ENCODE peak calls at places on chromosomes 6 and 20, in seven cellular contexts. One of them, this sample, is unnamed.
A peak's percentile ranks its signal among the peaks of the same experiment; 100 is the strongest.

GRCh38 chr6:128557086-128557485 is 36.7 kb upstream of the PTPRK start:
- DNase-seq in adipocyte: no peak
- DNase-seq in fibroblast of lung: no peak
- DNase-seq in EL: no peak
- DNase-seq in GM10248: no peak
- DNase-seq in GM12865: no peak
- DNase-seq in cardiac fibroblast: peak; percentile 44
- DNase-seq in this sample: no peak

GRCh38 chr6:137495652-137496391 is 1.6 kb upstream of the OLIG3 start:
- DNase-seq in adipocyte: no peak
- DNase-seq in fibroblast of lung: no peak
- DNase-seq in EL: no peak
- DNase-seq in GM10248: no peak
- DNase-seq in GM12865: no peak
- DNase-seq in cardiac fibroblast: no peak
- DNase-seq in this sample: no peak

GRCh38 chr20:57361517-57361916 is 10.5 kb downstream of the RAE1 start:
- DNase-seq in adipocyte: peak; percentile 54
- DNase-seq in fibroblast of lung: peak; percentile 81
- DNase-seq in EL: peak; percentile 90
- DNase-seq in GM10248: no peak
- DNase-seq in GM12865: no peak
- DNase-seq in cardiac fibroblast: peak; percentile 71
- DNase-seq in this sample: no peak

GRCh38 chr6:169845426-169846285 is 94.2 kb downstream of the ERMARD start:
- DNase-seq in adipocyte: no peak
- DNase-seq in fibroblast of lung: no peak
- DNase-seq in EL: no peak
- DNase-seq in GM10248: no peak
- DNase-seq in GM12865: no peak
- DNase-seq in cardiac fibroblast: no peak
- DNase-seq in this sample: no peak

GRCh38 chr6:28225056-28225834 is at the start of gene ZSCAN9:
- DNase-seq in adipocyte: peak; percentile 91
- DNase-seq in fibroblast of lung: peak; percentile 88
- DNase-seq in EL: peak; percentile 93
- DNase-seq in GM10248: peak; percentile 80
- DNase-seq in GM12865: peak; percentile 93
- DNase-seq in cardiac fibroblast: peak; percentile 92
- DNase-seq in this sample: no peak

GRCh38 chr6:88702956-88703556 is 260.4 kb downstream of the RNGTT start:
- DNase-seq in adipocyte: no peak
- DNase-seq in fibroblast of lung: no peak
- DNase-seq in EL: no peak
- DNase-seq in GM10248: no peak
- DNase-seq in GM12865: no peak
- DNase-seq in cardiac fibroblast: no peak
- DNase-seq in this sample: no peak

GRCh38 chr20:63453029-63453523 is 19.4 kb downstream of the KCNQ2 start:
- DNase-seq in adipocyte: no peak
- DNase-seq in fibroblast of lung: no peak
- DNase-seq in EL: no peak
- DNase-seq in GM10248: peak; percentile 57
- DNase-seq in GM12865: peak; percentile 9
- DNase-seq in cardiac fibroblast: peak; percentile 4
- DNase-seq in this sample: no peak

GRCh38 chr6:136037885-136038460 is 186.5 kb downstream of the PDE7B start:
- DNase-seq in adipocyte: peak; percentile 75
- DNase-seq in fibroblast of lung: peak; percentile 81
- DNase-seq in EL: peak; percentile 34
- DNase-seq in GM10248: no peak
- DNase-seq in GM12865: no peak
- DNase-seq in cardiac fibroblast: peak; percentile 79
- DNase-seq in this sample: no peak

GRCh38 chr6:31880616-31881015 is 1.8 kb upstream of the SLC44A4 start:
- DNase-seq in adipocyte: no peak
- DNase-seq in fibroblast of lung: no peak
- DNase-seq in EL: no peak
- DNase-seq in GM10248: no peak
- DNase-seq in GM12865: no peak
- DNase-seq in cardiac fibroblast: no peak
- DNase-seq in this sample: no peak

GRCh38 chr20:58942549-58942948 is 38.5 kb upstream of the NELFCD start:
- DNase-seq in adipocyte: peak; percentile 17
- DNase-seq in fibroblast of lung: peak; percentile 34
- DNase-seq in EL: no peak
- DNase-seq in GM10248: no peak
- DNase-seq in GM12865: no peak
- DNase-seq in cardiac fibroblast: no peak
- DNase-seq in this sample: no peak

GRCh38 chr6:166556871-166557322 is 29.6 kb downstream of the RAMACL start:
- DNase-seq in adipocyte: peak; percentile 49
- DNase-seq in fibroblast of lung: peak; percentile 92
- DNase-seq in EL: peak; percentile 87
- DNase-seq in GM10248: no peak
- DNase-seq in GM12865: no peak
- DNase-seq in cardiac fibroblast: peak; percentile 98
- DNase-seq in this sample: no peak

GRCh38 chr6:27230758-27231111 is 16.8 kb upstream of the PRSS16 start:
- DNase-seq in adipocyte: no peak
- DNase-seq in fibroblast of lung: no peak
- DNase-seq in EL: no peak
- DNase-seq in GM10248: no peak
- DNase-seq in GM12865: no peak
- DNase-seq in cardiac fibroblast: no peak
- DNase-seq in this sample: no peak

GRCh38 chr6:108661430-108661829 is 100.7 kb downstream of the FOXO3 start:
- DNase-seq in adipocyte: peak; percentile 78
- DNase-seq in fibroblast of lung: peak; percentile 73
- DNase-seq in EL: peak; percentile 68
- DNase-seq in GM10248: no peak
- DNase-seq in GM12865: no peak
- DNase-seq in cardiac fibroblast: peak; percentile 28
- DNase-seq in this sample: no peak

GRCh38 chr6:63307581-63308246 is 12.1 kb downstream of the LGSN start:
- DNase-seq in adipocyte: peak; percentile 66
- DNase-seq in fibroblast of lung: peak; percentile 64
- DNase-seq in EL: peak; percentile 41
- DNase-seq in GM10248: peak; percentile 36
- DNase-seq in GM12865: peak; percentile 78
- DNase-seq in cardiac fibroblast: peak; percentile 69
- DNase-seq in this sample: no peak

GRCh38 chr6:166764473-166765233 is 137.6 kb upstream of the RPS6KA2 start:
- DNase-seq in adipocyte: no peak
- DNase-seq in fibroblast of lung: no peak
- DNase-seq in EL: no peak
- DNase-seq in GM10248: no peak
- DNase-seq in GM12865: no peak
- DNase-seq in cardiac fibroblast: no peak
- DNase-seq in this sample: no peak

GRCh38 chr6:139367810-139368321 is 6.6 kb downstream of the CITED2 start:
- DNase-seq in adipocyte: no peak
- DNase-seq in fibroblast of lung: no peak
- DNase-seq in EL: peak; percentile 8
- DNase-seq in GM10248: no peak
- DNase-seq in GM12865: no peak
- DNase-seq in cardiac fibroblast: peak; percentile 26
- DNase-seq in this sample: no peak

GRCh38 chr20:47181056-47181862 is 175.2 kb downstream of the ZMYND8 start:
- DNase-seq in adipocyte: peak; percentile 43
- DNase-seq in fibroblast of lung: peak; percentile 69
- DNase-seq in EL: peak; percentile 83
- DNase-seq in GM10248: peak; percentile 57
- DNase-seq in GM12865: peak; percentile 69
- DNase-seq in cardiac fibroblast: peak; percentile 68
- DNase-seq in this sample: no peak

GRCh38 chr20:33812673-33813462 is 1.7 kb downstream of the CHMP4B start:
- DNase-seq in adipocyte: peak; percentile 55
- DNase-seq in fibroblast of lung: no peak
- DNase-seq in EL: peak; percentile 34
- DNase-seq in GM10248: no peak
- DNase-seq in GM12865: peak; percentile 21
- DNase-seq in cardiac fibroblast: peak; percentile 26
- DNase-seq in this sample: no peak

GRCh38 chr6:6503186-6503585 is 85.3 kb upstream of the LY86 start:
- DNase-seq in adipocyte: no peak
- DNase-seq in fibroblast of lung: no peak
- DNase-seq in EL: no peak
- DNase-seq in GM10248: no peak
- DNase-seq in GM12865: no peak
- DNase-seq in cardiac fibroblast: no peak
- DNase-seq in this sample: no peak

GRCh38 chr6:155158044-155158843 is 105.6 kb upstream of the CLDN20 start:
- DNase-seq in adipocyte: peak; percentile 56
- DNase-seq in fibroblast of lung: peak; percentile 29
- DNase-seq in EL: peak; percentile 64
- DNase-seq in GM10248: no peak
- DNase-seq in GM12865: no peak
- DNase-seq in cardiac fibroblast: peak; percentile 29
- DNase-seq in this sample: no peak

GRCh38 chr20:6525447-6526303 is 241.8 kb upstream of the BMP2 start:
- DNase-seq in adipocyte: no peak
- DNase-seq in fibroblast of lung: no peak
- DNase-seq in EL: no peak
- DNase-seq in GM10248: no peak
- DNase-seq in GM12865: no peak
- DNase-seq in cardiac fibroblast: peak; percentile 19
- DNase-seq in this sample: no peak

GRCh38 chr6:11093065-11093590 is 506 bp upstream of the SMIM13 start:
- DNase-seq in adipocyte: peak; percentile 64
- DNase-seq in fibroblast of lung: no peak
- DNase-seq in EL: no peak
- DNase-seq in GM10248: peak; percentile 70
- DNase-seq in GM12865: peak; percentile 85
- DNase-seq in cardiac fibroblast: peak; percentile 40
- DNase-seq in this sample: no peak